ENCODE peak calls at places on chromosomes 4 and X, in seven cellular contexts. Q, E, X, J, P, D and F are unnamed samples.

GRCh38 chr4:10746371-10747143 is 62.0 kb upstream of the CLNK start:
- DNase-seq in Q (no peak), E (no peak), X (no peak), J (no peak), P (no peak), D (no peak), F (no peak)

GRCh38 chr4:11650801-11651596 is 222.3 kb upstream of the HS3ST1 start:
- DNase-seq in Q (no peak), E (peak; percentile 98), X (no peak), J (no peak), P (no peak), D (no peak), F (no peak)

GRCh38 chr4:8840816-8841455 is 30.7 kb downstream of the HMX1 start:
- DNase-seq in Q (no peak), E (no peak), X (no peak), J (no peak), P (no peak), D (no peak), F (no peak)

GRCh38 chr4:173273956-173274355 is 60.2 kb downstream of the HMGB2 start:
- DNase-seq in Q (no peak), E (no peak), X (no peak), J (no peak), P (no peak), D (no peak), F (no peak)

GRCh38 chr4:173231916-173232315 is 63.3 kb downstream of the GALNT7 start:
- DNase-seq in Q (no peak), E (peak; percentile 50), X (no peak), J (no peak), P (no peak), D (no peak), F (no peak)

GRCh38 chr4:111263836-111264235 is 641.0 kb upstream of the PITX2 start:
- DNase-seq in Q (no peak), E (no peak), X (no peak), J (no peak), P (no peak), D (no peak), F (peak; percentile 28)

GRCh38 chrX:139936259-139936658 is 3.4 kb upstream of the ATP11C start:
- DNase-seq in Q (no peak), E (no peak), X (no peak), J (no peak), P (peak; percentile 54), D (no peak), F (no peak)

GRCh38 chrX:31608651-31609050 is 536.8 kb upstream of the FTHL17 start:
- DNase-seq in Q (no peak), E (peak; percentile 4), X (no peak), J (no peak), P (peak; percentile 41), D (no peak), F (no peak)

GRCh38 chr4:139798456-139798855 is 132.8 kb downstream of the MGST2 start:
- DNase-seq in Q (no peak), E (peak; percentile 81), X (no peak), J (no peak), P (no peak), D (no peak), F (no peak)

GRCh38 chrX:15143050-15143824 is 126.6 kb downstream of the ASB9 start:
- DNase-seq in Q (peak; percentile 42), E (peak; percentile 47), X (no peak), J (peak; percentile 56), P (peak; percentile 57), D (peak; percentile 27), F (peak; percentile 31)

GRCh38 chrX:154019633-154020499 is at the start of gene IRAK1:
- DNase-seq in Q (peak; percentile 41), E (peak; percentile 72), X (peak; percentile 32), J (peak; percentile 51), P (peak; percentile 45), D (peak; percentile 30), F (peak; percentile 54)